ENCODE peak calls at places on chromosomes 5 and 9, in four cellular contexts. Z is psoas muscle, O is fibroblast of pulmonary artery, H is A673. R is an unnamed sample.
A peak's percentile ranks its signal among the peaks of the same experiment; 100 is the strongest.

GRCh38 chr5:177130211-177131018 is 3.2 kb upstream of the NSD1 start:
- DNase-seq in Z (no peak), O (no peak), H (no peak), R (no peak)

GRCh38 chr9:132404228-132404881 is 2.3 kb downstream of the TTF1 start:
- DNase-seq in Z (no peak), O (peak; percentile 71), H (no peak), R (no peak)

GRCh38 chr9:126361810-126362238 is 35.2 kb downstream of the MVB12B start:
- DNase-seq in Z (no peak), O (peak; percentile 5), H (no peak), R (no peak)

GRCh38 chr9:109232449-109232848 is 65.4 kb upstream of the FRRS1L start:
- DNase-seq in Z (no peak), O (peak; percentile 31), H (peak; percentile 36), R (peak; percentile 56)

GRCh38 chr5:179317411-179318192 is 27.7 kb downstream of the ADAMTS2 start:
- DNase-seq in Z (peak; percentile 40), O (no peak), H (no peak), R (no peak)

GRCh38 chr5:56155085-56155484 is 78.0 kb downstream of the ANKRD55 start:
- DNase-seq in Z (no peak), O (peak; percentile 49), H (no peak), R (no peak)

GRCh38 chr5:17312358-17312757 is 94.9 kb downstream of the BASP1 start:
- DNase-seq in Z (no peak), O (no peak), H (no peak), R (no peak)

GRCh38 chr5:168747987-168748777 is 169.0 kb upstream of the PANK3 start:
- DNase-seq in Z (no peak), O (peak; percentile 11), H (peak; percentile 52), R (no peak)

GRCh38 chr5:119402555-119402954 is 46.7 kb downstream of the TNFAIP8 start:
- DNase-seq in Z (no peak), O (no peak), H (no peak), R (no peak)

GRCh38 chr5:61332891-61333350 is 863 bp downstream of the ZSWIM6 start:
- DNase-seq in Z (peak; percentile 80), O (peak; percentile 70), H (peak; percentile 38), R (peak; percentile 52)

GRCh38 chr9:127796225-127796813 is 6.4 kb upstream of the FPGS start:
- DNase-seq in Z (peak; percentile 78), O (no peak), H (no peak), R (peak; percentile 55)

GRCh38 chr9:14021871-14022525 is 291.9 kb downstream of the NFIB start:
- DNase-seq in Z (no peak), O (peak; percentile 81), H (no peak), R (no peak)

GRCh38 chr5:132266836-132267160 is 9.3 kb downstream of the PDLIM4 start:
- DNase-seq in Z (no peak), O (no peak), H (no peak), R (no peak)

GRCh38 chr9:18472915-18473314 is 1.0 kb upstream of the ADAMTSL1 start:
- DNase-seq in Z (no peak), O (no peak), H (no peak), R (no peak)

GRCh38 chr9:137411260-137411659 is 11.7 kb downstream of the EXD3 start:
- DNase-seq in Z (peak; percentile 47), O (no peak), H (no peak), R (no peak)

GRCh38 chr9:105694848-105695581 is 674 bp downstream of the TMEM38B start:
- DNase-seq in Z (peak; percentile 90), O (peak; percentile 62), H (peak; percentile 43), R (peak; percentile 18)

GRCh38 chr5:145697251-145698016 is 137.7 kb downstream of the PRELID2 start:
- DNase-seq in Z (no peak), O (peak; percentile 80), H (peak; percentile 67), R (peak; percentile 49)

GRCh38 chr5:125274938-125275759 is 528.7 kb upstream of the ZNF608 start:
- DNase-seq in Z (no peak), O (peak; percentile 14), H (peak; percentile 40), R (no peak)

GRCh38 chr9:87350915-87351314 is 146.8 kb upstream of the DAPK1 start:
- DNase-seq in Z (no peak), O (peak; percentile 79), H (no peak), R (no peak)

GRCh38 chr9:135905380-135906282 is 1.7 kb downstream of the CAMSAP1 start:
- DNase-seq in Z (no peak), O (no peak), H (no peak), R (no peak)

GRCh38 chr5:73030995-73031394 is 75.2 kb downstream of the FCHO2 start:
- DNase-seq in Z (no peak), O (peak; percentile 82), H (peak; percentile 11), R (peak; percentile 88)

GRCh38 chr5:53560028-53560427 is 411 bp upstream of the NDUFS4 start:
- DNase-seq in Z (no peak), O (no peak), H (no peak), R (no peak)

GRCh38 chr9:135079018-135079417 is 8.4 kb upstream of the OLFM1 start:
- DNase-seq in Z (no peak), O (no peak), H (no peak), R (no peak)

GRCh38 chr9:114359801-114360200 is 28.0 kb downstream of the AKNA start:
- DNase-seq in Z (no peak), O (no peak), H (no peak), R (no peak)

GRCh38 chr5:50435131-50435530 is 6.0 kb downstream of the EMB start:
- DNase-seq in Z (no peak), O (no peak), H (no peak), R (no peak)

GRCh38 chr9:70534471-70534870 is 120.0 kb upstream of the KLF9 start:
- DNase-seq in Z (no peak), O (peak; percentile 41), H (no peak), R (peak; percentile 52)

GRCh38 chr5:99543841-99544240 is 615.0 kb upstream of the CHD1 start:
- DNase-seq in Z (no peak), O (peak; percentile 56), H (no peak), R (no peak)

GRCh38 chr9:4175846-4176245 is 124.0 kb downstream of the GLIS3 start:
- DNase-seq in Z (no peak), O (no peak), H (no peak), R (no peak)

GRCh38 chr9:123550797-123551196 is 194.8 kb downstream of the CRB2 start:
- DNase-seq in Z (no peak), O (no peak), H (peak; percentile 9), R (no peak)

GRCh38 chr9:70832487-70832886 is 288.9 kb downstream of the TRPM3 start:
- DNase-seq in Z (no peak), O (peak; percentile 16), H (no peak), R (peak; percentile 4)

GRCh38 chr9:129069825-129070473 is 11.0 kb upstream of the DOLPP1 start:
- DNase-seq in Z (no peak), O (no peak), H (no peak), R (no peak)
- TF ChIP-seq CTCF in Z (no peak), O (no peak), H (no peak), R (no peak)

GRCh38 chr9:92658176-92658575 is 11.8 kb downstream of the IPPK start:
- DNase-seq in Z (no peak), O (no peak), H (no peak), R (no peak)

GRCh38 chr9:92655896-92656536 is 13.9 kb downstream of the IPPK start:
- DNase-seq in Z (no peak), O (no peak), H (no peak), R (no peak)

GRCh38 chr9:92658611-92659010 is 11.3 kb downstream of the IPPK start:
- DNase-seq in Z (no peak), O (no peak), H (no peak), R (no peak)

GRCh38 chr9:92656537-92656925 is 13.4 kb downstream of the IPPK start:
- DNase-seq in Z (no peak), O (no peak), H (no peak), R (no peak)

GRCh38 chr9:92657296-92658094 is 12.4 kb downstream of the IPPK start:
- DNase-seq in Z (no peak), O (no peak), H (no peak), R (no peak)
- TF ChIP-seq CTCF in Z (no peak), O (no peak), H (no peak), R (no peak)

GRCh38 chr5:93581738-93582414 is 857 bp upstream of the NR2F1-AS1 start:
- DNase-seq in Z (no peak), O (peak; percentile 86), H (peak; percentile 58), R (peak; percentile 68)
- TF ChIP-seq CTCF in Z (no peak), O (no peak), H (no peak), R (no peak)

DNA sequence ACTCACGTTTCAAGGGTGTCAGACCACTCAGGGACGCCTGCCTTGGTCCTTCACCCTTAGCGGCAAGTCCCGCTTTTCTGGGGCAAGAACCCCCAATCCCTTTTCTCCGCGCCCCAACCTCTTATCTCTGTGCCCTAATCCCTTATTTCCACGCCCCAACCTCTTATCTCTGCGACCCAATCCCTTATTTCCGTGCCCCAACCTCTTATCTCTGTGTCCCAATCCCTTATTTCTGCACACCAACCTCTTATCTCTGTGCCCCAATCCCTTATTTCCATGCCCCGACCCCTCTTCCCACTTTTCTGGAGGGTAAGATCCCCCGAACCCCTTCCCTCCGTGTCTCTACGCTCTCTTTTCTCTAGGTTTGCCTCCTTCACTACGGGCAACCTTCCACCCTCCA is 139.4 kb downstream of the DAB2IP start:
- DNase-seq in Z (no peak), O (no peak), H (no peak), R (no peak)
- TF ChIP-seq CTCF in Z (no peak), O (no peak), H (no peak), R (no peak)

DNA sequence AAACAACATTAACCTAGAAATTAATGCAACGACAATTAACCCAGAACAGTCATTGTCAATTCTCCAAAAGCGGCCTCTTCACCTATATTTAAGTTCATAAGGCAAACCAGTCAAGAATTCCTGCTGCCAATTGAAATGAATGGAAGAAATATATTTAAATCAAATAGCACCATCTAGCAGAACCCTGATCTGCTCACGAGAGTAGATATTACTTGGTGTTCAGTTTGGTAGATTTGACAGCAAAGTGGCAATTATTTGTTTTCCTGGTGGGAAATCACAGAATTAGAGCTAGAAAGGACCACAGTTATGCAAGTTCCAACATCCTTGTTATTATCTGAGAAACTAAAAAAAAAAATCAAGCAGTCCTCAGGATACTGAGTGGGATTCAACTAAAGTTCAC is 2.3 kb downstream of the SSBP2 start:
- DNase-seq in Z (no peak), O (no peak), H (peak; percentile 48), R (no peak)
- TF ChIP-seq CTCF in Z (no peak), O (no peak), H (peak; percentile 48), R (no peak)

DNA sequence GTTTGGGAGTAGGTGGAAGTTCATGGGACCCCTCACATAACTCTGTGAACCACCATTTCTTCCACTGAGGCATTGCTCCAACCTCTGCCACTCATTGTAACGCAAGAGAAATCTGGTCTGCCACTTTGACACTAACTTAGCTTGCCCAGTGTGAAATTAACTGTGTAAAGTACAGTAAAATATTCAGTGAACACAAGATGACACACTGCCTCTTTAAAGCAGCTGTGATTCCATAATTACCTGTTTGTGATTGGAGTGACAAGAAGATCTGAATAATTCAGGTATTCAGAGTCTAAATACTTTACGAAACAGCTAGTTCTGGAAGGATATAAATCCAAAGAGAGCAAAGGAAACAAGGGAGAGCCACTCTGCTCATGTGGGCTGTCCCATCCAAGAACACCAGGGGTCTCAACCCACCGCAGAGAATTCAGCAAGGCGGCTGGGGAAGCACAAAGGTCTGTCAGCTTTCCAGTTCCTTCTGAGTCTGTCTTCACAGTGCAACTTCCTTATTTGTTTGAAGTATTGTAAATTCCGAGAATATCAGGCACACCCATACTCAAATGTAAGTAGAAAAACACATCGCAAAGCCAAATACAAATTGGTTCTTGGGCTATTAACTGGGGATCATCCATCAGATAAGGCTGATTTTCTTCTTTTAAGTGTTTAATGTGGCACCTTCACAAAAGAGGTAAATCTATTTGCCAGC is 86.9 kb downstream of the GNAQ start:
- DNase-seq in Z (no peak), O (no peak), H (no peak), R (no peak)
- TF ChIP-seq CTCF in Z (no peak), O (peak; percentile 2), H (no peak), R (no peak)